ENCODE peak calls at places on chromosomes 12 and 14, in ten cellular contexts. Z, X, R, B, F, H, I, J, M and O are unnamed samples.

GRCh38 chr14:64825498-64825897 is 54.2 kb downstream of the SPTB start:
- DNase-seq in Z (no peak), X (no peak), R (no peak), B (no peak), F (no peak), H (no peak), I (no peak), J (no peak), M (no peak), O (no peak)

GRCh38 chr14:89773644-89774316 is 180.8 kb downstream of the EFCAB11 start:
- DNase-seq in Z (peak; percentile 67), X (no peak), R (peak; percentile 64), B (no peak), F (no peak), H (peak; percentile 56), I (peak; percentile 25), J (peak; percentile 69), M (peak; percentile 87), O (peak; percentile 39)

GRCh38 chr14:25518347-25518746 is 468.4 kb upstream of the STXBP6 start:
- DNase-seq in Z (no peak), X (no peak), R (no peak), B (no peak), F (no peak), H (no peak), I (no peak), J (no peak), M (no peak), O (no peak)

GRCh38 chr14:64891839-64892375 is 12.2 kb upstream of the SPTB start:
- DNase-seq in Z (peak; percentile 40), X (peak; percentile 14), R (no peak), B (no peak), F (no peak), H (peak; percentile 71), I (peak; percentile 73), J (peak; percentile 74), M (peak; percentile 55), O (peak; percentile 70)

GRCh38 chr12:91685917-91686316 is 459.7 kb downstream of the BTG1 start:
- DNase-seq in Z (no peak), X (no peak), R (no peak), B (no peak), F (no peak), H (peak; percentile 53), I (peak; percentile 17), J (peak; percentile 26), M (no peak), O (peak; percentile 58)

GRCh38 chr12:108112815-108113556 is 16.1 kb upstream of the WSCD2 start:
- DNase-seq in Z (no peak), X (no peak), R (peak; percentile 43), B (no peak), F (no peak), H (no peak), I (no peak), J (no peak), M (no peak), O (no peak)

GRCh38 chr14:77203611-77204456 is 22.2 kb downstream of the TMEM63C start:
- DNase-seq in Z (no peak), X (peak; percentile 69), R (no peak), B (no peak), F (no peak), H (no peak), I (no peak), J (no peak), M (no peak), O (no peak)

GRCh38 chr12:115666168-115666567 is 611.3 kb downstream of the MED13L start:
- DNase-seq in Z (no peak), X (no peak), R (no peak), B (no peak), F (no peak), H (no peak), I (no peak), J (no peak), M (no peak), O (no peak)

GRCh38 chr14:51929920-51930682 is 59.2 kb upstream of the RTRAF start:
- DNase-seq in Z (no peak), X (no peak), R (no peak), B (no peak), F (no peak), H (no peak), I (no peak), J (no peak), M (no peak), O (no peak)

GRCh38 chr12:24062642-24063245 is 113.3 kb upstream of the SOX5 start:
- DNase-seq in Z (no peak), X (no peak), R (no peak), B (no peak), F (no peak), H (peak; percentile 6), I (no peak), J (no peak), M (no peak), O (peak; percentile 59)

GRCh38 chr12:114026805-114027204 is 60.7 kb upstream of the RBM19 start:
- DNase-seq in Z (no peak), X (no peak), R (no peak), B (no peak), F (no peak), H (no peak), I (no peak), J (no peak), M (no peak), O (no peak)

GRCh38 chr14:76456891-76457586 is 81.1 kb downstream of the ESRRB start:
- DNase-seq in Z (no peak), X (no peak), R (no peak), B (no peak), F (no peak), H (no peak), I (no peak), J (no peak), M (no peak), O (no peak)

GRCh38 chr14:88352299-88353097 is 29.4 kb upstream of the KCNK10 start:
- DNase-seq in Z (no peak), X (peak; percentile 13), R (no peak), B (no peak), F (no peak), H (no peak), I (no peak), J (no peak), M (peak; percentile 8), O (no peak)

GRCh38 chr14:75833326-75834020 is 148.3 kb downstream of the TGFB3 start:
- DNase-seq in Z (no peak), X (no peak), R (no peak), B (no peak), F (no peak), H (no peak), I (no peak), J (no peak), M (no peak), O (no peak)

GRCh38 chr12:76680940-76681339 is 83.0 kb upstream of the ZDHHC17 start:
- DNase-seq in Z (no peak), X (no peak), R (no peak), B (no peak), F (no peak), H (no peak), I (no peak), J (peak; percentile 70), M (no peak), O (no peak)

GRCh38 chr14:105180598-105181528 is at the start of gene NUDT14:
- DNase-seq in Z (peak; percentile 88), X (peak; percentile 50), R (peak; percentile 88), B (peak; percentile 70), F (no peak), H (peak; percentile 72), I (peak; percentile 58), J (peak; percentile 46), M (peak; percentile 34), O (peak; percentile 27)

GRCh38 chr14:68099348-68100045 is 279.9 kb downstream of the RAD51B start:
- DNase-seq in Z (no peak), X (peak; percentile 44), R (no peak), B (no peak), F (peak; percentile 53), H (no peak), I (no peak), J (no peak), M (no peak), O (no peak)

GRCh38 chr14:56205906-56206305 is 87.7 kb downstream of the PELI2 start:
- DNase-seq in Z (no peak), X (no peak), R (no peak), B (no peak), F (no peak), H (no peak), I (no peak), J (no peak), M (no peak), O (no peak)

GRCh38 chr12:71011261-71011660 is 90.7 kb upstream of the PTPRR start:
- DNase-seq in Z (no peak), X (no peak), R (no peak), B (no peak), F (no peak), H (peak; percentile 54), I (no peak), J (peak; percentile 6), M (peak; percentile 11), O (no peak)

GRCh38 chr14:69327507-69327906 is 67.5 kb downstream of the GALNT16 start:
- DNase-seq in Z (no peak), X (no peak), R (no peak), B (no peak), F (peak; percentile 1), H (no peak), I (no peak), J (no peak), M (no peak), O (no peak)

GRCh38 chr12:115357681-115358080 is 673.7 kb upstream of the TBX3 start:
- DNase-seq in Z (no peak), X (no peak), R (no peak), B (no peak), F (no peak), H (no peak), I (no peak), J (no peak), M (no peak), O (no peak)

GRCh38 chr14:59090572-59090971 is 97.9 kb upstream of the DAAM1 start:
- DNase-seq in Z (no peak), X (no peak), R (no peak), B (no peak), F (no peak), H (no peak), I (no peak), J (no peak), M (no peak), O (no peak)

GRCh38 chr12:16198884-16199283 is 78.6 kb downstream of the SLC15A5 start:
- DNase-seq in Z (no peak), X (no peak), R (no peak), B (no peak), F (no peak), H (no peak), I (no peak), J (no peak), M (no peak), O (no peak)